ENCODE peak calls at places on chromosomes 6 and 20, in ten cellular contexts. One of them, this sample, is unnamed.

GRCh38 chr6:46010270-46010669 is 5.4 kb downstream of the CLIC5 start:
- DNase-seq in stimulated activated CD4-positive, alpha-beta T cell treated with anti-CD3 and anti-CD28 coated beads, Interleukin-4, amount 100 ng/mL, for 4 hours: no peak
- DNase-seq in activated T-cell treated with anti-CD3 and anti-CD28 coated beads, Interleukin-2, amount 50 U/mL, for 48 hours: no peak
- DNase-seq in aorta: no peak
- DNase-seq in NCI-H1092: no peak
- DNase-seq in amniotic stem cell: no peak
- DNase-seq in BJ: no peak
- DNase-seq in activated CD4-positive, alpha-beta T cell treated with anti-CD3 and anti-CD28 coated beads, Interleukin-2, amount 50 U/mL, for 4 hours: no peak
- DNase-seq in uterus: no peak
- DNase-seq in kidney: no peak
- DNase-seq in this sample: no peak

GRCh38 chr20:19975436-19975799 is 41.7 kb upstream of the NAA20 start:
- DNase-seq in activated CD4-positive, alpha-beta T cell treated with anti-CD3 and anti-CD28 coated beads, Interleukin-2, amount 50 U/mL, for 4 hours: no peak
- DNase-seq in stimulated activated CD4-positive, alpha-beta T cell treated with anti-CD3 and anti-CD28 coated beads, Interleukin-4, amount 100 ng/mL, for 4 hours: no peak
- DNase-seq in BJ: no peak
- DNase-seq in uterus: no peak
- DNase-seq in amniotic stem cell: no peak
- DNase-seq in kidney: peak
- DNase-seq in activated T-cell treated with anti-CD3 and anti-CD28 coated beads, Interleukin-2, amount 50 U/mL, for 48 hours: no peak
- DNase-seq in NCI-H1092: no peak
- DNase-seq in aorta: peak
- DNase-seq in this sample: no peak

GRCh38 chr20:31674895-31675827 is 37.4 kb downstream of the COX4I2 start:
- DNase-seq in NCI-H1092: no peak
- DNase-seq in uterus: peak
- DNase-seq in activated T-cell treated with anti-CD3 and anti-CD28 coated beads, Interleukin-2, amount 50 U/mL, for 48 hours: peak
- DNase-seq in aorta: peak
- DNase-seq in kidney: peak
- DNase-seq in activated CD4-positive, alpha-beta T cell treated with anti-CD3 and anti-CD28 coated beads, Interleukin-2, amount 50 U/mL, for 4 hours: peak
- DNase-seq in amniotic stem cell: no peak
- DNase-seq in stimulated activated CD4-positive, alpha-beta T cell treated with anti-CD3 and anti-CD28 coated beads, Interleukin-4, amount 100 ng/mL, for 4 hours: peak
- DNase-seq in BJ: no peak
- DNase-seq in this sample: no peak

GRCh38 chr6:166567107-166567506 is 19.4 kb downstream of the RAMACL start:
- DNase-seq in NCI-H1092: no peak
- DNase-seq in stimulated activated CD4-positive, alpha-beta T cell treated with anti-CD3 and anti-CD28 coated beads, Interleukin-4, amount 100 ng/mL, for 4 hours: no peak
- DNase-seq in BJ: peak
- DNase-seq in amniotic stem cell: peak
- DNase-seq in uterus: peak
- DNase-seq in kidney: no peak
- DNase-seq in activated CD4-positive, alpha-beta T cell treated with anti-CD3 and anti-CD28 coated beads, Interleukin-2, amount 50 U/mL, for 4 hours: no peak
- DNase-seq in aorta: no peak
- DNase-seq in activated T-cell treated with anti-CD3 and anti-CD28 coated beads, Interleukin-2, amount 50 U/mL, for 48 hours: no peak
- DNase-seq in this sample: peak

GRCh38 chr20:3795511-3796468 is at the start of gene CDC25B:
- DNase-seq in NCI-H1092: peak
- DNase-seq in activated CD4-positive, alpha-beta T cell treated with anti-CD3 and anti-CD28 coated beads, Interleukin-2, amount 50 U/mL, for 4 hours: peak
- DNase-seq in uterus: peak
- DNase-seq in amniotic stem cell: peak
- DNase-seq in BJ: peak
- DNase-seq in stimulated activated CD4-positive, alpha-beta T cell treated with anti-CD3 and anti-CD28 coated beads, Interleukin-4, amount 100 ng/mL, for 4 hours: peak
- DNase-seq in activated T-cell treated with anti-CD3 and anti-CD28 coated beads, Interleukin-2, amount 50 U/mL, for 48 hours: peak
- DNase-seq in aorta: peak
- DNase-seq in kidney: peak
- DNase-seq in this sample: peak

GRCh38 chr6:35973670-35974222 is 50.7 kb downstream of the SLC26A8 start:
- DNase-seq in amniotic stem cell: no peak
- DNase-seq in activated T-cell treated with anti-CD3 and anti-CD28 coated beads, Interleukin-2, amount 50 U/mL, for 48 hours: peak
- DNase-seq in aorta: no peak
- DNase-seq in activated CD4-positive, alpha-beta T cell treated with anti-CD3 and anti-CD28 coated beads, Interleukin-2, amount 50 U/mL, for 4 hours: no peak
- DNase-seq in uterus: no peak
- DNase-seq in stimulated activated CD4-positive, alpha-beta T cell treated with anti-CD3 and anti-CD28 coated beads, Interleukin-4, amount 100 ng/mL, for 4 hours: no peak
- DNase-seq in BJ: no peak
- DNase-seq in kidney: no peak
- DNase-seq in NCI-H1092: no peak
- DNase-seq in this sample: no peak

GRCh38 chr6:111482236-111482958 is 621 bp downstream of the REV3L start:
- DNase-seq in NCI-H1092: no peak
- DNase-seq in uterus: peak
- DNase-seq in kidney: peak
- DNase-seq in BJ: no peak
- DNase-seq in amniotic stem cell: no peak
- DNase-seq in activated CD4-positive, alpha-beta T cell treated with anti-CD3 and anti-CD28 coated beads, Interleukin-2, amount 50 U/mL, for 4 hours: peak
- DNase-seq in activated T-cell treated with anti-CD3 and anti-CD28 coated beads, Interleukin-2, amount 50 U/mL, for 48 hours: peak
- DNase-seq in stimulated activated CD4-positive, alpha-beta T cell treated with anti-CD3 and anti-CD28 coated beads, Interleukin-4, amount 100 ng/mL, for 4 hours: no peak
- DNase-seq in aorta: peak
- DNase-seq in this sample: no peak

GRCh38 chr6:28315628-28316027 is 20.3 kb downstream of the ZSCAN31 start:
- DNase-seq in kidney: no peak
- DNase-seq in amniotic stem cell: no peak
- DNase-seq in uterus: no peak
- DNase-seq in stimulated activated CD4-positive, alpha-beta T cell treated with anti-CD3 and anti-CD28 coated beads, Interleukin-4, amount 100 ng/mL, for 4 hours: no peak
- DNase-seq in activated CD4-positive, alpha-beta T cell treated with anti-CD3 and anti-CD28 coated beads, Interleukin-2, amount 50 U/mL, for 4 hours: no peak
- DNase-seq in activated T-cell treated with anti-CD3 and anti-CD28 coated beads, Interleukin-2, amount 50 U/mL, for 48 hours: no peak
- DNase-seq in aorta: no peak
- DNase-seq in NCI-H1092: no peak
- DNase-seq in BJ: no peak
- DNase-seq in this sample: no peak

GRCh38 chr6:16533721-16534136 is 227.5 kb downstream of the ATXN1 start:
- DNase-seq in kidney: no peak
- DNase-seq in NCI-H1092: no peak
- DNase-seq in amniotic stem cell: no peak
- DNase-seq in aorta: no peak
- DNase-seq in stimulated activated CD4-positive, alpha-beta T cell treated with anti-CD3 and anti-CD28 coated beads, Interleukin-4, amount 100 ng/mL, for 4 hours: no peak
- DNase-seq in BJ: no peak
- DNase-seq in activated T-cell treated with anti-CD3 and anti-CD28 coated beads, Interleukin-2, amount 50 U/mL, for 48 hours: no peak
- DNase-seq in activated CD4-positive, alpha-beta T cell treated with anti-CD3 and anti-CD28 coated beads, Interleukin-2, amount 50 U/mL, for 4 hours: no peak
- DNase-seq in uterus: no peak
- DNase-seq in this sample: no peak

GRCh38 chr6:156848533-156848932 is 71.4 kb downstream of the ARID1B start:
- DNase-seq in uterus: peak
- DNase-seq in kidney: no peak
- DNase-seq in stimulated activated CD4-positive, alpha-beta T cell treated with anti-CD3 and anti-CD28 coated beads, Interleukin-4, amount 100 ng/mL, for 4 hours: no peak
- DNase-seq in amniotic stem cell: no peak
- DNase-seq in activated CD4-positive, alpha-beta T cell treated with anti-CD3 and anti-CD28 coated beads, Interleukin-2, amount 50 U/mL, for 4 hours: no peak
- DNase-seq in aorta: peak
- DNase-seq in activated T-cell treated with anti-CD3 and anti-CD28 coated beads, Interleukin-2, amount 50 U/mL, for 48 hours: no peak
- DNase-seq in NCI-H1092: peak
- DNase-seq in BJ: no peak
- DNase-seq in this sample: no peak

GRCh38 chr20:37185681-37186080 is 6.3 kb upstream of the MROH8 start:
- DNase-seq in activated CD4-positive, alpha-beta T cell treated with anti-CD3 and anti-CD28 coated beads, Interleukin-2, amount 50 U/mL, for 4 hours: no peak
- DNase-seq in BJ: no peak
- DNase-seq in uterus: no peak
- DNase-seq in activated T-cell treated with anti-CD3 and anti-CD28 coated beads, Interleukin-2, amount 50 U/mL, for 48 hours: no peak
- DNase-seq in kidney: no peak
- DNase-seq in amniotic stem cell: no peak
- DNase-seq in NCI-H1092: no peak
- DNase-seq in stimulated activated CD4-positive, alpha-beta T cell treated with anti-CD3 and anti-CD28 coated beads, Interleukin-4, amount 100 ng/mL, for 4 hours: no peak
- DNase-seq in aorta: no peak
- DNase-seq in this sample: no peak

GRCh38 chr20:48326434-48326691 is 501.4 kb downstream of the PREX1 start:
- DNase-seq in uterus: no peak
- DNase-seq in stimulated activated CD4-positive, alpha-beta T cell treated with anti-CD3 and anti-CD28 coated beads, Interleukin-4, amount 100 ng/mL, for 4 hours: no peak
- DNase-seq in aorta: no peak
- DNase-seq in kidney: no peak
- DNase-seq in activated T-cell treated with anti-CD3 and anti-CD28 coated beads, Interleukin-2, amount 50 U/mL, for 48 hours: no peak
- DNase-seq in amniotic stem cell: no peak
- DNase-seq in NCI-H1092: no peak
- DNase-seq in BJ: no peak
- DNase-seq in activated CD4-positive, alpha-beta T cell treated with anti-CD3 and anti-CD28 coated beads, Interleukin-2, amount 50 U/mL, for 4 hours: no peak
- DNase-seq in this sample: no peak

GRCh38 chr6:134584809-134585528 is 267.1 kb upstream of the SGK1 start:
- DNase-seq in amniotic stem cell: no peak
- DNase-seq in stimulated activated CD4-positive, alpha-beta T cell treated with anti-CD3 and anti-CD28 coated beads, Interleukin-4, amount 100 ng/mL, for 4 hours: no peak
- DNase-seq in activated CD4-positive, alpha-beta T cell treated with anti-CD3 and anti-CD28 coated beads, Interleukin-2, amount 50 U/mL, for 4 hours: no peak
- DNase-seq in aorta: no peak
- DNase-seq in NCI-H1092: no peak
- DNase-seq in activated T-cell treated with anti-CD3 and anti-CD28 coated beads, Interleukin-2, amount 50 U/mL, for 48 hours: no peak
- DNase-seq in BJ: no peak
- DNase-seq in kidney: no peak
- DNase-seq in uterus: no peak
- DNase-seq in this sample: no peak

GRCh38 chr20:57661201-57662027 is 41.2 kb upstream of the ZBP1 start:
- DNase-seq in activated T-cell treated with anti-CD3 and anti-CD28 coated beads, Interleukin-2, amount 50 U/mL, for 48 hours: no peak
- DNase-seq in aorta: peak
- DNase-seq in NCI-H1092: no peak
- DNase-seq in stimulated activated CD4-positive, alpha-beta T cell treated with anti-CD3 and anti-CD28 coated beads, Interleukin-4, amount 100 ng/mL, for 4 hours: no peak
- DNase-seq in uterus: peak
- DNase-seq in kidney: peak
- DNase-seq in BJ: no peak
- DNase-seq in amniotic stem cell: no peak
- DNase-seq in activated CD4-positive, alpha-beta T cell treated with anti-CD3 and anti-CD28 coated beads, Interleukin-2, amount 50 U/mL, for 4 hours: no peak
- DNase-seq in this sample: no peak

GRCh38 chr6:38552136-38552535 is 87.6 kb downstream of the BTBD9 start:
- DNase-seq in activated CD4-positive, alpha-beta T cell treated with anti-CD3 and anti-CD28 coated beads, Interleukin-2, amount 50 U/mL, for 4 hours: no peak
- DNase-seq in stimulated activated CD4-positive, alpha-beta T cell treated with anti-CD3 and anti-CD28 coated beads, Interleukin-4, amount 100 ng/mL, for 4 hours: no peak
- DNase-seq in activated T-cell treated with anti-CD3 and anti-CD28 coated beads, Interleukin-2, amount 50 U/mL, for 48 hours: no peak
- DNase-seq in NCI-H1092: no peak
- DNase-seq in BJ: no peak
- DNase-seq in amniotic stem cell: no peak
- DNase-seq in aorta: no peak
- DNase-seq in kidney: no peak
- DNase-seq in uterus: no peak
- DNase-seq in this sample: no peak

GRCh38 chr20:38217791-38218565 is 42.6 kb downstream of the KIAA1755 start:
- DNase-seq in BJ: peak
- DNase-seq in NCI-H1092: no peak
- DNase-seq in uterus: peak
- DNase-seq in aorta: peak
- DNase-seq in kidney: no peak
- DNase-seq in activated T-cell treated with anti-CD3 and anti-CD28 coated beads, Interleukin-2, amount 50 U/mL, for 48 hours: no peak
- DNase-seq in activated CD4-positive, alpha-beta T cell treated with anti-CD3 and anti-CD28 coated beads, Interleukin-2, amount 50 U/mL, for 4 hours: no peak
- DNase-seq in stimulated activated CD4-positive, alpha-beta T cell treated with anti-CD3 and anti-CD28 coated beads, Interleukin-4, amount 100 ng/mL, for 4 hours: no peak
- DNase-seq in amniotic stem cell: peak
- DNase-seq in this sample: peak

GRCh38 chr6:105889902-105890301 is 196.2 kb upstream of the PRDM1 start:
- DNase-seq in activated T-cell treated with anti-CD3 and anti-CD28 coated beads, Interleukin-2, amount 50 U/mL, for 48 hours: no peak
- DNase-seq in aorta: no peak
- DNase-seq in activated CD4-positive, alpha-beta T cell treated with anti-CD3 and anti-CD28 coated beads, Interleukin-2, amount 50 U/mL, for 4 hours: no peak
- DNase-seq in amniotic stem cell: no peak
- DNase-seq in stimulated activated CD4-positive, alpha-beta T cell treated with anti-CD3 and anti-CD28 coated beads, Interleukin-4, amount 100 ng/mL, for 4 hours: no peak
- DNase-seq in NCI-H1092: no peak
- DNase-seq in uterus: no peak
- DNase-seq in kidney: no peak
- DNase-seq in BJ: no peak
- DNase-seq in this sample: no peak

GRCh38 chr6:111565316-111566221 is 40.1 kb downstream of the TRAF3IP2 start:
- DNase-seq in stimulated activated CD4-positive, alpha-beta T cell treated with anti-CD3 and anti-CD28 coated beads, Interleukin-4, amount 100 ng/mL, for 4 hours: no peak
- DNase-seq in kidney: no peak
- DNase-seq in uterus: no peak
- DNase-seq in activated T-cell treated with anti-CD3 and anti-CD28 coated beads, Interleukin-2, amount 50 U/mL, for 48 hours: no peak
- DNase-seq in amniotic stem cell: no peak
- DNase-seq in NCI-H1092: peak
- DNase-seq in activated CD4-positive, alpha-beta T cell treated with anti-CD3 and anti-CD28 coated beads, Interleukin-2, amount 50 U/mL, for 4 hours: no peak
- DNase-seq in aorta: no peak
- DNase-seq in BJ: no peak
- DNase-seq in this sample: no peak

GRCh38 chr20:41174782-41175181 is 37.4 kb downstream of the PLCG1 start:
- DNase-seq in activated T-cell treated with anti-CD3 and anti-CD28 coated beads, Interleukin-2, amount 50 U/mL, for 48 hours: no peak
- DNase-seq in NCI-H1092: no peak
- DNase-seq in kidney: no peak
- DNase-seq in aorta: no peak
- DNase-seq in stimulated activated CD4-positive, alpha-beta T cell treated with anti-CD3 and anti-CD28 coated beads, Interleukin-4, amount 100 ng/mL, for 4 hours: no peak
- DNase-seq in activated CD4-positive, alpha-beta T cell treated with anti-CD3 and anti-CD28 coated beads, Interleukin-2, amount 50 U/mL, for 4 hours: no peak
- DNase-seq in amniotic stem cell: no peak
- DNase-seq in uterus: peak
- DNase-seq in BJ: no peak
- DNase-seq in this sample: no peak

GRCh38 chr6:168363811-168364792 is 44.5 kb upstream of the DACT2 start:
- DNase-seq in kidney: no peak
- DNase-seq in uterus: no peak
- DNase-seq in stimulated activated CD4-positive, alpha-beta T cell treated with anti-CD3 and anti-CD28 coated beads, Interleukin-4, amount 100 ng/mL, for 4 hours: no peak
- DNase-seq in activated CD4-positive, alpha-beta T cell treated with anti-CD3 and anti-CD28 coated beads, Interleukin-2, amount 50 U/mL, for 4 hours: no peak
- DNase-seq in aorta: no peak
- DNase-seq in amniotic stem cell: no peak
- DNase-seq in NCI-H1092: no peak
- DNase-seq in activated T-cell treated with anti-CD3 and anti-CD28 coated beads, Interleukin-2, amount 50 U/mL, for 48 hours: no peak
- DNase-seq in BJ: no peak
- DNase-seq in this sample: no peak

GRCh38 chr6:148535976-148536375 is 193.3 kb downstream of the SASH1 start:
- DNase-seq in stimulated activated CD4-positive, alpha-beta T cell treated with anti-CD3 and anti-CD28 coated beads, Interleukin-4, amount 100 ng/mL, for 4 hours: no peak
- DNase-seq in amniotic stem cell: no peak
- DNase-seq in BJ: peak
- DNase-seq in aorta: no peak
- DNase-seq in uterus: no peak
- DNase-seq in activated CD4-positive, alpha-beta T cell treated with anti-CD3 and anti-CD28 coated beads, Interleukin-2, amount 50 U/mL, for 4 hours: no peak
- DNase-seq in NCI-H1092: no peak
- DNase-seq in activated T-cell treated with anti-CD3 and anti-CD28 coated beads, Interleukin-2, amount 50 U/mL, for 48 hours: no peak
- DNase-seq in kidney: no peak
- DNase-seq in this sample: no peak